ENCODE peak calls at places on chromosomes 12 and 14, in four cellular contexts. One of them, this sample, is unnamed.
A peak's percentile ranks its signal among the peaks of the same experiment; 100 is the strongest.

GRCh38 chr14:52071675-52072074 is 2.8 kb upstream of the NID2 start:
- DNase-seq in stomach: no peak
- DNase-seq in pancreas: no peak
- DNase-seq in endothelial cell of umbilical vein: peak; percentile 61
- DNase-seq in this sample: no peak

GRCh38 chr12:56713345-56713744 is 11.8 kb downstream of the NACA start:
- DNase-seq in pancreas: no peak
- DNase-seq in stomach: no peak
- DNase-seq in endothelial cell of umbilical vein: no peak
- DNase-seq in this sample: no peak

GRCh38 chr14:102517412-102518062 is 8.0 kb upstream of the ANKRD9 start:
- DNase-seq in pancreas: no peak
- DNase-seq in endothelial cell of umbilical vein: no peak
- DNase-seq in stomach: no peak
- DNase-seq in this sample: no peak

GRCh38 chr12:7877421-7877820 is 4.7 kb upstream of the SLC2A14 start:
- DNase-seq in endothelial cell of umbilical vein: no peak
- DNase-seq in stomach: no peak
- DNase-seq in pancreas: no peak
- DNase-seq in this sample: no peak

GRCh38 chr12:121668750-121669524 is 517 bp downstream of the MORN3 start:
- DNase-seq in stomach: peak; percentile 39
- DNase-seq in pancreas: no peak
- DNase-seq in endothelial cell of umbilical vein: peak; percentile 24
- DNase-seq in this sample: no peak

GRCh38 chr12:109824731-109825130 is 8.5 kb downstream of the TRPV4 start:
- DNase-seq in pancreas: no peak
- DNase-seq in endothelial cell of umbilical vein: no peak
- DNase-seq in stomach: no peak
- DNase-seq in this sample: no peak

GRCh38 chr12:39807043-39807442 is 187.4 kb upstream of the ABCD2 start:
- DNase-seq in pancreas: no peak
- DNase-seq in stomach: no peak
- DNase-seq in endothelial cell of umbilical vein: peak; percentile 39
- DNase-seq in this sample: no peak

GRCh38 chr12:31868980-31869379 is 90.2 kb upstream of the RESF1 start:
- DNase-seq in stomach: peak; percentile 52
- DNase-seq in endothelial cell of umbilical vein: peak; percentile 69
- DNase-seq in pancreas: peak; percentile 84
- DNase-seq in this sample: no peak

GRCh38 chr14:98513558-98513957 is 758.4 kb downstream of the BCL11B start:
- DNase-seq in endothelial cell of umbilical vein: no peak
- DNase-seq in pancreas: no peak
- DNase-seq in stomach: no peak
- DNase-seq in this sample: no peak

GRCh38 chr14:96145116-96145864 is 59.3 kb upstream of the BDKRB2 start:
- DNase-seq in pancreas: no peak
- DNase-seq in endothelial cell of umbilical vein: peak; percentile 53
- DNase-seq in stomach: no peak
- DNase-seq in this sample: no peak

GRCh38 chr14:54591461-54592245 is 24.7 kb downstream of the SAMD4A start:
- DNase-seq in endothelial cell of umbilical vein: no peak
- DNase-seq in pancreas: no peak
- DNase-seq in stomach: no peak
- DNase-seq in this sample: no peak

GRCh38 chr12:52370906-52371608 is 3.8 kb upstream of the KRT85 start:
- DNase-seq in endothelial cell of umbilical vein: peak; percentile 23
- DNase-seq in stomach: no peak
- DNase-seq in pancreas: no peak
- DNase-seq in this sample: no peak

GRCh38 chr12:52369809-52370208 is 2.5 kb upstream of the KRT85 start:
- DNase-seq in stomach: no peak
- DNase-seq in pancreas: no peak
- DNase-seq in endothelial cell of umbilical vein: no peak
- DNase-seq in this sample: no peak

GRCh38 chr12:52371716-52372115 is 4.4 kb upstream of the KRT85 start:
- DNase-seq in endothelial cell of umbilical vein: no peak
- DNase-seq in pancreas: no peak
- DNase-seq in stomach: no peak
- DNase-seq in this sample: no peak

GRCh38 chr12:52369220-52369619 is 1.9 kb upstream of the KRT85 start:
- DNase-seq in stomach: no peak
- DNase-seq in pancreas: no peak
- DNase-seq in endothelial cell of umbilical vein: no peak
- DNase-seq in this sample: no peak

GRCh38 chr12:52372216-52373154 is 5.2 kb upstream of the KRT85 start:
- DNase-seq in stomach: peak; percentile 88
- DNase-seq in endothelial cell of umbilical vein: peak; percentile 73
- DNase-seq in pancreas: peak; percentile 90
- DNase-seq in this sample: peak; percentile 74
- H3K27ac ChIP-seq in stomach: no peak overlapping the region
- H3K27ac ChIP-seq in endothelial cell of umbilical vein: no peak overlapping the region
- H3K27ac ChIP-seq in pancreas: no peak overlapping the region
- H3K27ac ChIP-seq in this sample: no peak overlapping the region

DNA sequence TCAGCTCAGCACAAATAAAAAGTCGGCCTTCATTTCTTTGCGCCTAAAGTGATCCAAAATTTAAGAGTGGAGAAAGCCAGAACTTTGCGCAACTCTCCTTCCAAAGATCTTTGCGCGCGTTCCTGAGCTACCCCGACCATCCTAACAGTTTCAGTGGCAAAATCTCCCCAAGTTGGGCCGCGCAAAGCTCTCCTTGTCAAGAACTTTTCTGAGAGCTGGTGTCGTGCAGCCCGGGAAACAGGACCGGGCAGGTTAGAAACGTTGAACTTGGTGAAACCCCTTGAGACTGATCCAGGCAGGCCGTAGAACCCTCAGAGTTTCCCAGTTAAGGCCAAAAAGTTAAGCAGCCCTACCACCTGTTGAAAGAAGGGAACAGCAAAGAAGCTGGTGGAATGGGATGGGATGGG is 984 bp downstream of the DBX2 start:
- DNase-seq in stomach: no peak
- DNase-seq in endothelial cell of umbilical vein: no peak
- DNase-seq in pancreas: no peak
- DNase-seq in this sample: no peak
- H3K4me3 ChIP-seq in stomach: no peak overlapping the region
- H3K4me3 ChIP-seq in endothelial cell of umbilical vein: no peak overlapping the region
- H3K4me3 ChIP-seq in pancreas: no peak overlapping the region
- H3K4me3 ChIP-seq in this sample: no peak overlapping the region

GRCh38 chr12:28189774-28190320 is 409 bp upstream of the CCDC91 start:
- DNase-seq in pancreas: no peak
- DNase-seq in stomach: no peak
- DNase-seq in endothelial cell of umbilical vein: no peak
- DNase-seq in this sample: no peak
- H3K27ac ChIP-seq in pancreas: peak overlapping the region; percentile 100
- H3K27ac ChIP-seq in stomach: peak overlapping the region; percentile 99
- H3K27ac ChIP-seq in endothelial cell of umbilical vein: peak overlapping the region; percentile 76
- H3K27ac ChIP-seq in this sample: peak overlapping the region; percentile 95

DNA sequence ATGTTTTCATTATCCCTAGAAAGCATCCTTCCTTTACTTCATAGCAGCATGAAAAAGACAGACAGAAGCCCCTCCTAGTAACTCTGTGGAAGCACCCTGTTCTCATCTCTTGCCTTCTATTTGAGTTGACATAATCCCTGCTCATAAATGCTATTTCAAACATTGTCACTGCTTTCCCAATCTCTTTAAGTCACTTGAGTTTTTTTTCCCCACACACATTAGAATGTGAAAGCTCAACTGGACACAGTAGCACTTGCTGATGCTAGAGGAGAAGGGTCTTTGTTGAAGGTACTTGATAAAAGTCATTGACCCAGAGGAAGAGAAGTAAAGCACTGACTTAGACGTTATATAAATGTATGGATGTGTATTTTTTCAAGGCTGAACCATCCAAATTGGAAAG is 3.0 kb downstream of the E2F7 start:
- DNase-seq in pancreas: no peak
- DNase-seq in endothelial cell of umbilical vein: no peak
- DNase-seq in stomach: no peak
- DNase-seq in this sample: no peak
- H3K4me3 ChIP-seq in pancreas: no peak overlapping the region
- H3K4me3 ChIP-seq in endothelial cell of umbilical vein: no peak overlapping the region
- H3K4me3 ChIP-seq in stomach: no peak overlapping the region
- H3K4me3 ChIP-seq in this sample: no peak overlapping the region

This sample was measured in small intestine.